ENCODE peak calls at places on chromosomes 13 and 19, in six cellular contexts. R, K, F, M, O and S are unnamed samples.

GRCh38 chr19:6236310-6237291 is 43.2 kb downstream of the MLLT1 start:
- DNase-seq in M (no peak), R (no peak), F (no peak), O (no peak), K (no peak), S (no peak)

GRCh38 chr13:100176781-100177389 is 88.0 kb downstream of the PCCA start:
- DNase-seq in K (no peak), F (no peak), O (no peak), R (peak), M (no peak), S (no peak)

GRCh38 chr13:113429608-113429985 is 23.7 kb downstream of the ADPRHL1 start:
- DNase-seq in O (no peak), M (no peak), R (no peak), F (no peak), K (no peak), S (no peak)

GRCh38 chr19:10478903-10479384 is 24.2 kb downstream of the KEAP1 start:
- DNase-seq in K (peak), M (peak), F (peak), O (peak), R (peak), S (peak)

GRCh38 chr19:34402074-34402600 is 2.1 kb upstream of the PDCD2L start:
- DNase-seq in F (no peak), O (no peak), K (no peak), M (no peak), R (no peak), S (no peak)

GRCh38 chr13:46296920-46297319 is 85.2 kb downstream of the LRRC63 start:
- DNase-seq in R (peak), O (no peak), F (no peak), K (no peak), M (peak), S (peak)

GRCh38 chr19:28497137-28497536 is 715.8 kb downstream of the UQCRFS1 start:
- DNase-seq in R (no peak), O (no peak), K (no peak), F (no peak), M (no peak), S (no peak)

GRCh38 chr19:2793126-2793525 is 7.8 kb downstream of the THOP1 start:
- DNase-seq in O (no peak), K (no peak), R (no peak), F (no peak), M (no peak), S (no peak)

GRCh38 chr13:44322928-44323327 is 50.7 kb upstream of the SERP2 start:
- DNase-seq in F (no peak), O (no peak), R (no peak), M (no peak), K (no peak), S (peak)

GRCh38 chr13:44326961-44327360 is 46.7 kb upstream of the SERP2 start:
- DNase-seq in F (no peak), O (no peak), R (no peak), K (no peak), M (no peak), S (no peak)

GRCh38 chr13:44320611-44321010 is 53.0 kb upstream of the SERP2 start:
- DNase-seq in F (no peak), K (no peak), M (no peak), R (no peak), O (no peak), S (no peak)

GRCh38 chr13:44321961-44322360 is 51.7 kb upstream of the SERP2 start:
- DNase-seq in M (no peak), K (no peak), R (no peak), O (no peak), F (no peak), S (no peak)

GRCh38 chr13:44323754-44324153 is 49.9 kb upstream of the SERP2 start:
- DNase-seq in F (no peak), O (no peak), K (no peak), R (no peak), M (no peak), S (no peak)
- H4K8ac ChIP-seq in F (no peak), O (no peak), K (no peak), R (no peak), M (no peak), S (no peak)

DNA sequence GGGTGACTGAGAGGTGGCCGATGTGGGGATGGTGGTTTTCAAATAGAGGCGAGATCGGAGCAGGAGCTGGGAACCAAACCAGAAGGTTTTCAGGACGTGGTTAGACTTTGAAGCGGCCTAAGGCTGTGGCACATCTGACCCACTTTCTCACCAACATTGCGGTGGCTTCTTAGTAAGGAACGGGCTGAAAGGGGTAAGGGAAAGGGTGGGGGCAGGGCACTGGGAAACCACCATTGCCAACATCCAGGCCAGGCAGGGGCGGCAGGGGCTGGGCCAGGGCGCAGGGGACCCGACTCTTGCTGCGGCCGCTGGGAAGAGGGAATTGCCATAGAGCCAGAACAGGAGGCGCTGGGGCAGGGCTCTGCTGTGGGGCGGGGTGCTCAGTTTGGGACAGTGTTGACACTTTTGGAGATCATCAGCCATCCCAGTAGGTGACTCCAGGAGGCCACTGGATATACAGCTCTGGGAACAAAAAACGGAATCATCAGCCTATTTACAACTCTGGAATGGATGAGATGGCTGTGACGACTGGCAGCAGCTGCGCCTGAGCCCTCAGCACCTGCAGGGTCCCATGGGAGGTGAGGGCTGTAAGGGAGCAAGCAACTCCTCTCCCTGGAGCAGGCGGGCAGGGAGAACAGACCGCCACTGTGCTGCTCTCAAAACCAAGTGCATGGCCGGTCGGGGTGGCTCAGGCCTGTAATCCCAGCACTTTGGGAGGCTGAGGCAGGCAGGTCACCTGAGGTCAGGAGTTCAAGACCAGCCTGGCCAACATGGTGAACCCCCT is 52.2 kb downstream of the IRS2 start:
- DNase-seq in F (no peak), M (no peak), O (no peak), K (no peak), R (no peak), S (no peak)
- H4K8ac ChIP-seq in F (no peak), M (no peak), O (no peak), K (no peak), R (no peak), S (no peak)

DNA sequence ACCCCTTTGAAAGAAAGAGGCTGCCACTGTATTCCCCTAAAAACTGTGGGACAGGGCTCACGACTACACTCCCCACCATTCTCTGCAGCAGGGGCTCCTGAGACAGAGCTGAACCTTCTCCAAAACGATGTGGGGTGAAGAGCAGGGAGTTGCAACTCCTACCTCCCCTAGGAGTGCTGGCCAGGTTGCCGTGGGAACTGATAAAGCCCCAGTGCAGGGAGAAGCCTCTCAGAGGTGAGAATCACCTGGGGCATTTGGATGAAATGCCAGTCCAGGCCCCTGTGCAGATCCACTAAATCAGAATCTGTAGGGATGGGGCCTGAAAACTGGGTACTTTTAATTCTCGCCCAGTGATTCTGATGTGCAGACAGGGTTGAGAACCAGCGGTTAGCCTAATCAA is 945 bp downstream of the DHRS12 start:
- DNase-seq in F (no peak), K (no peak), M (peak), O (no peak), R (no peak), S (no peak)
- H4K8ac ChIP-seq in F (no peak), K (no peak), M (no peak), O (no peak), R (peak), S (peak)

DNA sequence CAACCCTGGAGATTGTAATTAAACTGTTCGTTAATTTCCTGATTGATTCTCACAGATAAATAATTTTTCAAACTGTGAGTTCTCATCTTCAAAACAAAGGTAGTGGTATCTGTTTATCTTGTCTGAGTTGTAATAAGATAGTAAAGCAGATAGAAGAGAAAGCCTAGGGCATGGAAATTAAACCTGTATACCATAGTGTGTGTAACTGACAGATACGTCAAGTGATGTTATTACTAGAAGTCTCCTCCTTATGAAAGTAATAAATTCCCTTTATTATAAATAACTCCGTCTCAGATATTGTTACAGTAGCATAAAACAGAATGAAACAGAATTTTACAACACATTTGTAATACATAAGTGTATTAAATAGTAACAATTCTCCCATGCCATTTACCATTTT is 1065.1 kb downstream of the SLITRK1 start:
- DNase-seq in K (no peak), R (no peak), O (no peak), F (no peak), M (no peak), S (no peak)
- H4K8ac ChIP-seq in K (no peak), R (no peak), O (no peak), F (no peak), M (no peak), S (no peak)

GRCh38 chr19:44925114-44925891 is 10.9 kb downstream of the APOC1 start:
- DNase-seq in O (no peak), K (no peak), M (no peak), F (no peak), R (peak), S (no peak)
- H4K8ac ChIP-seq in O (no peak), K (no peak), M (no peak), F (no peak), R (peak), S (no peak)